ENCODE peak calls at places on chromosomes 1 and 21, in five cellular contexts. D is GM23338, E is SK-N-SH, I is hepatocyte, J is neural progenitor cell. K is an unnamed sample.

GRCh38 chr1:38724160-38725131 is 135.1 kb downstream of the RRAGC start:
- DNase-seq in D (no peak), E (no peak), I (peak), J (no peak), K (no peak)

GRCh38 chr1:224626042-224626441 is 9.9 kb downstream of the CNIH3 start:
- DNase-seq in D (no peak), E (no peak), I (no peak), J (no peak), K (no peak)

GRCh38 chr1:186828612-186829542 is at the start of gene PLA2G4A:
- DNase-seq in D (peak), E (no peak), I (peak), J (peak), K (no peak)

GRCh38 chr1:64903593-64903992 is 62.8 kb downstream of the JAK1 start:
- DNase-seq in D (no peak), E (no peak), I (no peak), J (no peak), K (no peak)

GRCh38 chr1:43074244-43074643 is 97.8 kb downstream of the EBNA1BP2 start:
- DNase-seq in D (peak), E (no peak), I (no peak), J (peak), K (no peak)

GRCh38 chr1:36258960-36259344 is 34.7 kb downstream of the THRAP3 start:
- DNase-seq in D (no peak), E (no peak), I (no peak), J (no peak), K (no peak)

GRCh38 chr21:39674794-39675193 is 62.1 kb downstream of the B3GALT5 start:
- DNase-seq in D (no peak), E (no peak), I (peak), J (no peak), K (no peak)

GRCh38 chr1:151977662-151978230 is 15.9 kb downstream of the S100A10 start:
- DNase-seq in D (no peak), E (no peak), I (no peak), J (no peak), K (no peak)

DNA sequence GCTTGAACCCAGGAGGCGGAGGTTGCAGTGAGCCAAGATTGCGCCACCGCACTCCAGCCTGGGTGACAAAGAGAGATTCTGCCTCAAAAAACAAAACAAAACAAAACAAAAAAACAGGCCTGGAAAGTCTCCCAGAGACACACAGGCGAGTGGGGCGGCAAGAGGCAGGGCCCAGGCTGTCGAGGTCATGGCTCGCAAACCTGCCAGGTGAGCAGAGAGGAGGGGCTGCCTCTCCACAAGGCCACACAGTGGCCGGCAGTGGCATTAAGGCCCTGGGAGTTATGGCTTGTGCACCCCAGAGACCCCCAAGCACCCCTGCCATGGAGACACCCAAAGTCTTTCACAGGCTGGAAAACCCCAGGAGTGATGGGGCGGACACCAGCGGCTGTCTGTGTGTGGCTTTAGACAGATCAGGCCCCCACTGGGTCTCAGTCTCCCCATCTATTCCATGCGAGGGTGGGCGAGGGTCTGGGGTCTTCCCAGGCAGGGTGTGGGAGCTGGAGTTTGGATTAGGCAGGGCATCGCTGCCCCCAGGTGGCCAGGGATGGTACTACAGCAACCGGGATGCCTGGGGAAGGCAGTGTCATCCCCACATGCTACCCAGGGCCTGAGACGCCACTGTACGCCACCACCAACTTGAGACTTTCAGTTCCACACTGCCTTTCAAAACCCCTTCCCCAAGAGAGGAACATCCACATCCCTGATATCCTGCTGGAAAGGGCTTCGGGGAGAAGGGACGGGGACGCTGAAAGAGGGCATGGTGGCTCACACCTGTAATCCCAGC is 7.3 kb upstream of the CTRC start:
- DNase-seq in D (peak), E (peak), I (peak), J (peak), K (peak)
- TF ChIP-seq EZH2phosphoT487 in D (no peak), E (no peak), I (no peak), J (no peak), K (no peak)

GRCh38 chr1:44803062-44803311 is 2.8 kb downstream of the PLK3 start:
- DNase-seq in D (no peak), E (no peak), I (no peak), J (no peak), K (no peak)
- H3K4me3 ChIP-seq in D (no peak), E (peak), I (no peak), J (no peak), K (no peak)

GRCh38 chr1:89598450-89599331 is 34.2 kb upstream of the LRRC8C start:
- DNase-seq in D (peak), E (peak), I (peak), J (peak), K (peak)
- H2AFZ ChIP-seq in D (no peak), E (no peak), I (peak), J (no peak), K (no peak)

DNA sequence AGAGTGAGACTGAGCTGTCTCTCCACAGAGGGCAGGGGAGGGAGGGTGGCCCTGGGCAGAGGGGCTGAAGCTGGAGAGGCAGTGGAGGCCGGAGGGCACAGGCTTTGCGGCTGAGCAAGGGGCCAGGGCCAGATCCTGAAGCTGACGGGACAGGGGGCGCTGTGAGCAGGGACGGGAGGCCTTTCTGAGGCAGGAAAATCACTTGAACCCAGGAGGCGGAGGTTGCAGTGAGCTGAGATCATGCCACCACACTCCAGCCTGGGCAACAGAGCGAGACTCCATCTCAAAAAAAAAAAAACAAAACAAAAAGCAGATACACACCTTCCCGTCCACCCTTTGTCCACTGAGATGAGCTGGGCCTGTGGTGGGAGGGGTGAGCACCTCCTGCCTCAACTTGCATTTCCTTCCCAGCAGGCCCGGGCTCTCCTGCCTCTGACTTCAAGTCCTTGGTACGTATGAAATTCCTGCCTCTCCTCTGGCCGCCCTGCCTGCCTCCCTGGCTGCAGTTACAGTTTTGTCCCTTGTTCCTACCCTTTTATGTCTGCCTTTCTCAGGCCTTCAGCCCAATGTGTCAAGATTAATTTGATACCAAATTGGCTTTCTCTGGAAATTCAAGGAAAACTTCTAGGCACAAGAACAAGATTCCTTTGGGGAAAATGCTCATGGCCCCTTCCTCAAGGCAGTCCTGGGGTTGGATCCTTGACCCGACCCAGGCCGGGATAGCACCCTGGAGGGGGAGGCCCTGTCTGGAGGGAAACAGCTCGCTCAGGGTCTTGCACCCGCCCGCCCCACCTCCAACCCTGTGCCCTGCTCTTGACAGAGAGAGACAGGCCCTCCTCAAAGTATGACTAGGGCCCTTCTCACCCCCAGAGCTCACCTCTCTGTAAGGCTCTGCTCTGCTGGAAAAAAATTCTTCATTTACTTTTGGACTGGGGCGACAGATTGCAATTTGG is 11.2 kb upstream of the ADAMTSL4 start:
- DNase-seq in D (peak), E (no peak), I (peak), J (peak), K (no peak)
- TF ChIP-seq EZH2phosphoT487 in D (no peak), E (no peak), I (no peak), J (no peak), K (no peak)